ENCODE peak calls at places on chromosomes 3 and 15, in four cellular contexts. One of them, this sample, is unnamed.

GRCh38 chr3:112092439-112093179 is 6.4 kb downstream of the C3orf52 start:
- DNase-seq in activated CD4-positive, alpha-beta T cell treated with anti-CD3 and anti-CD28 coated beads for 36 hours: no peak
- DNase-seq in ELR: peak; percentile 20
- DNase-seq in GM03348: peak; percentile 72
- DNase-seq in this sample: no peak

GRCh38 chr15:47750030-47750739 is 32.9 kb downstream of the SEMA6D start:
- DNase-seq in activated CD4-positive, alpha-beta T cell treated with anti-CD3 and anti-CD28 coated beads for 36 hours: no peak
- DNase-seq in ELR: peak; percentile 90
- DNase-seq in GM03348: peak; percentile 78
- DNase-seq in this sample: peak; percentile 76

GRCh38 chr3:54859204-54859603 is 68.7 kb downstream of the LRTM1 start:
- DNase-seq in activated CD4-positive, alpha-beta T cell treated with anti-CD3 and anti-CD28 coated beads for 36 hours: no peak
- DNase-seq in ELR: peak; percentile 67
- DNase-seq in GM03348: peak; percentile 48
- DNase-seq in this sample: no peak

GRCh38 chr3:33889394-33890039 is 91.1 kb downstream of the PDCD6IP start:
- DNase-seq in activated CD4-positive, alpha-beta T cell treated with anti-CD3 and anti-CD28 coated beads for 36 hours: no peak
- DNase-seq in ELR: no peak
- DNase-seq in GM03348: no peak
- DNase-seq in this sample: no peak

GRCh38 chr3:65979731-65980130 is 59.0 kb downstream of the MAGI1 start:
- DNase-seq in activated CD4-positive, alpha-beta T cell treated with anti-CD3 and anti-CD28 coated beads for 36 hours: no peak
- DNase-seq in ELR: peak; percentile 88
- DNase-seq in GM03348: peak; percentile 39
- DNase-seq in this sample: no peak

GRCh38 chr15:84079885-84080777 is 155.4 kb upstream of the GOLGA6L4 start:
- DNase-seq in activated CD4-positive, alpha-beta T cell treated with anti-CD3 and anti-CD28 coated beads for 36 hours: peak; percentile 83
- DNase-seq in ELR: no peak
- DNase-seq in GM03348: peak; percentile 19
- DNase-seq in this sample: no peak

GRCh38 chr3:110598847-110599490 is 472.6 kb upstream of the NECTIN3 start:
- DNase-seq in activated CD4-positive, alpha-beta T cell treated with anti-CD3 and anti-CD28 coated beads for 36 hours: no peak
- DNase-seq in ELR: peak; percentile 75
- DNase-seq in GM03348: peak; percentile 31
- DNase-seq in this sample: no peak

GRCh38 chr3:125231895-125232294 is 19.3 kb upstream of the SLC12A8 start:
- DNase-seq in activated CD4-positive, alpha-beta T cell treated with anti-CD3 and anti-CD28 coated beads for 36 hours: no peak
- DNase-seq in ELR: peak; percentile 90
- DNase-seq in GM03348: peak; percentile 48
- DNase-seq in this sample: no peak

GRCh38 chr15:48946088-48946839 is 17.5 kb downstream of the SHC4 start:
- DNase-seq in activated CD4-positive, alpha-beta T cell treated with anti-CD3 and anti-CD28 coated beads for 36 hours: no peak
- DNase-seq in ELR: peak; percentile 86
- DNase-seq in GM03348: no peak
- DNase-seq in this sample: no peak

GRCh38 chr3:161275919-161276318 is 54.8 kb downstream of the NMD3 start:
- DNase-seq in activated CD4-positive, alpha-beta T cell treated with anti-CD3 and anti-CD28 coated beads for 36 hours: no peak
- DNase-seq in ELR: no peak
- DNase-seq in GM03348: no peak
- DNase-seq in this sample: no peak

GRCh38 chr3:138944136-138944658 is 2.7 kb downstream of the FOXL2 start:
- DNase-seq in activated CD4-positive, alpha-beta T cell treated with anti-CD3 and anti-CD28 coated beads for 36 hours: peak; percentile 16
- DNase-seq in ELR: no peak
- DNase-seq in GM03348: no peak
- DNase-seq in this sample: no peak

GRCh38 chr15:71306538-71306937 is 191.3 kb downstream of the THSD4 start:
- DNase-seq in activated CD4-positive, alpha-beta T cell treated with anti-CD3 and anti-CD28 coated beads for 36 hours: no peak
- DNase-seq in ELR: no peak
- DNase-seq in GM03348: no peak
- DNase-seq in this sample: no peak

GRCh38 chr15:57551717-57552677 is 39.7 kb upstream of the MYZAP start:
- DNase-seq in activated CD4-positive, alpha-beta T cell treated with anti-CD3 and anti-CD28 coated beads for 36 hours: no peak
- DNase-seq in ELR: peak; percentile 92
- DNase-seq in GM03348: peak; percentile 91
- DNase-seq in this sample: peak; percentile 84

GRCh38 chr3:127694467-127695215 is 21.9 kb downstream of the ABTB1 start:
- DNase-seq in activated CD4-positive, alpha-beta T cell treated with anti-CD3 and anti-CD28 coated beads for 36 hours: peak; percentile 69
- DNase-seq in ELR: peak; percentile 52
- DNase-seq in GM03348: no peak
- DNase-seq in this sample: peak; percentile 59

GRCh38 chr3:189457201-189457607 is 174.0 kb upstream of the TP63 start:
- DNase-seq in activated CD4-positive, alpha-beta T cell treated with anti-CD3 and anti-CD28 coated beads for 36 hours: no peak
- DNase-seq in ELR: peak; percentile 75
- DNase-seq in GM03348: no peak
- DNase-seq in this sample: peak; percentile 71

GRCh38 chr3:134147411-134147810 is 103.2 kb downstream of the RYK start:
- DNase-seq in activated CD4-positive, alpha-beta T cell treated with anti-CD3 and anti-CD28 coated beads for 36 hours: no peak
- DNase-seq in ELR: no peak
- DNase-seq in GM03348: no peak
- DNase-seq in this sample: no peak

GRCh38 chr3:1591327-1592028 is 498.7 kb downstream of the CNTN6 start:
- DNase-seq in activated CD4-positive, alpha-beta T cell treated with anti-CD3 and anti-CD28 coated beads for 36 hours: no peak
- DNase-seq in ELR: no peak
- DNase-seq in GM03348: no peak
- DNase-seq in this sample: no peak

GRCh38 chr3:59980576-59980975 is 930.8 kb upstream of the CFAP20DC start:
- DNase-seq in activated CD4-positive, alpha-beta T cell treated with anti-CD3 and anti-CD28 coated beads for 36 hours: no peak
- DNase-seq in ELR: no peak
- DNase-seq in GM03348: no peak
- DNase-seq in this sample: no peak

GRCh38 chr3:14358426-14359211 is 43.8 kb upstream of the SLC6A6 start:
- DNase-seq in activated CD4-positive, alpha-beta T cell treated with anti-CD3 and anti-CD28 coated beads for 36 hours: no peak
- DNase-seq in ELR: no peak
- DNase-seq in GM03348: peak; percentile 77
- DNase-seq in this sample: peak; percentile 15

GRCh38 chr3:31263897-31264296 is 268.8 kb upstream of the STT3B start:
- DNase-seq in activated CD4-positive, alpha-beta T cell treated with anti-CD3 and anti-CD28 coated beads for 36 hours: no peak
- DNase-seq in ELR: no peak
- DNase-seq in GM03348: no peak
- DNase-seq in this sample: no peak